ENCODE peak calls at places on chromosomes 7 and 10, in seven cellular contexts. U is PC-3, R is neural progenitor cell, L is HCT116, C is hepatocyte, P is GM23248, Q is MM.1S. A is an unnamed sample.

GRCh38 chr10:30431435-30431911 is 2.5 kb upstream of the MAP3K8 start:
- DNase-seq in U (no peak), R (no peak), L (no peak), C (no peak), P (peak; percentile 66), Q (no peak), A (peak; percentile 37)

GRCh38 chr7:80721880-80722595 is 83.6 kb downstream of the CD36 start:
- DNase-seq in U (peak; percentile 72), R (peak; percentile 29), L (peak; percentile 63), C (peak; percentile 50), P (peak; percentile 93), Q (no peak), A (peak; percentile 13)

GRCh38 chr7:130491841-130492518 is at the start of gene MEST:
- DNase-seq in U (no peak), R (peak; percentile 80), L (no peak), C (peak; percentile 57), P (peak; percentile 53), Q (no peak), A (peak; percentile 57)

GRCh38 chr10:29140991-29141390 is 147.9 kb upstream of the LYZL1 start:
- DNase-seq in U (peak; percentile 72), R (no peak), L (no peak), C (no peak), P (peak; percentile 93), Q (no peak), A (peak; percentile 15)

GRCh38 chr7:29915481-29916215 is 74.0 kb downstream of the SCRN1 start:
- DNase-seq in U (no peak), R (no peak), L (no peak), C (no peak), P (peak; percentile 33), Q (no peak), A (no peak)

GRCh38 chr10:122565766-122566206 is 5.2 kb downstream of the DMBT1 start:
- DNase-seq in U (peak; percentile 88), R (peak; percentile 83), L (peak; percentile 85), C (peak; percentile 89), P (peak; percentile 84), Q (peak; percentile 42), A (peak; percentile 89)

GRCh38 chr7:116528008-116528789 is 3.4 kb downstream of the CAV1 start:
- DNase-seq in U (peak; percentile 85), R (no peak), L (peak; percentile 54), C (peak; percentile 73), P (peak; percentile 98), Q (peak; percentile 27), A (no peak)

GRCh38 chr10:121596668-121597503 is 1.4 kb downstream of the FGFR2 start:
- DNase-seq in U (no peak), R (peak; percentile 91), L (no peak), C (peak; percentile 85), P (peak; percentile 40), Q (no peak), A (peak; percentile 95)

GRCh38 chr10:78755075-78755695 is 313.6 kb upstream of the ZMIZ1 start:
- DNase-seq in U (no peak), R (peak; percentile 38), L (no peak), C (no peak), P (no peak), Q (no peak), A (no peak)

GRCh38 chr10:78757542-78757941 is 311.2 kb upstream of the ZMIZ1 start:
- DNase-seq in U (peak; percentile 95), R (no peak), L (no peak), C (peak; percentile 65), P (peak; percentile 96), Q (no peak), A (no peak)

GRCh38 chr10:78755877-78756455 is 312.8 kb upstream of the ZMIZ1 start:
- DNase-seq in U (peak; percentile 58), R (no peak), L (no peak), C (no peak), P (peak; percentile 36), Q (no peak), A (no peak)

GRCh38 chr10:78758176-78758575 is 310.6 kb upstream of the ZMIZ1 start:
- DNase-seq in U (no peak), R (no peak), L (no peak), C (no peak), P (no peak), Q (no peak), A (no peak)

DNA sequence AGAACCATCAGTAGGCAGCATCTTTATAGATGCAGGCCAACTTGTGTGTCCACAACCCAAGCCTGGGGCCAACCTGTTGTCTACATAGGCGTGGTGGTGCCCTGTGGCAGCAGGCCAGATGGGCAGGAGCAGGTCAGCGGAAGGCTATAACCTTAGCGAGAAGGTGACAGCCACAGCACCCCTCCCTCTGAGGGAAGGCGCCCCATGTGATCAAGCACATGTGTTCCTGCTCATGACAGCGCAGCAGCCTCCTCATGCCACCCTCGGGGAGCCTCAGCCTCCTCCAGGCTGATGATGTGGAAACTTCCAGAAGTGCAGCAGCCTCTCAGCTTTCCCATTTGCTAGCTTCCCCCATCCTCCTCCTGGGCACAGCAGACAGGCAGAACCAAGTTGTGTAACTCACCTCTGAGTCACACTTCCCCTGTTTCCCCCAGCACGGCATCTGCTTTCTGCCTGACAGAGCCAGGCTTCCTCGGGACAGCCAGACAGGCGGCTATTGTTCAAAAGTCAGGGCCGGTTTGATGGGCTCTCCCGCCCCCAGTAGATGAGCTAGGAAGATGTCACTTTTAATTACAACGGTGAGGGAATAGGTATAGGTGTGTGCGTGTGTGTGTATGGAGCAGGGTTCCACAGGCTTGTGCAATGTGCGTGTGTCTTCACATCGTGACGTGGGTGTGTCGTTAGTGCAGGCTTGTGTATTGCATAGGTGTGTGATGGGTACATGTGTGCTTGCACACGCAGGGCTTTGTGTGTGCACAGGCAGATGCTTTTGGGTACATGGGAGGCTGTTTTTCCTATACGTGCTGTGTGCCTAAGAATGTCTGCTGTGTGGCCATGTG is 311.9 kb upstream of the ZMIZ1 start:
- DNase-seq in U (peak; percentile 100), R (peak; percentile 44), L (peak; percentile 64), C (peak; percentile 90), P (peak; percentile 99), Q (no peak), A (no peak)
- TF ChIP-seq EZH2phosphoT487 in U (no peak), R (no peak), L (no peak), C (no peak), P (no peak), Q (no peak), A (no peak)

GRCh38 chr10:60998932-60999331 is 54.9 kb upstream of the RHOBTB1 start:
- DNase-seq in U (no peak), R (no peak), L (no peak), C (no peak), P (no peak), Q (no peak), A (no peak)

GRCh38 chr10:61001731-61002122 is 57.7 kb upstream of the RHOBTB1 start:
- DNase-seq in U (no peak), R (no peak), L (no peak), C (no peak), P (no peak), Q (no peak), A (peak; percentile 12)

GRCh38 chr10:61000769-61001730 is 57.1 kb upstream of the RHOBTB1 start:
- DNase-seq in U (peak; percentile 59), R (peak; percentile 84), L (no peak), C (peak; percentile 65), P (peak; percentile 28), Q (peak; percentile 18), A (peak; percentile 78)
- TF ChIP-seq EZH2phosphoT487 in U (no peak), R (no peak), L (no peak), C (no peak), P (no peak), Q (no peak), A (no peak)

DNA sequence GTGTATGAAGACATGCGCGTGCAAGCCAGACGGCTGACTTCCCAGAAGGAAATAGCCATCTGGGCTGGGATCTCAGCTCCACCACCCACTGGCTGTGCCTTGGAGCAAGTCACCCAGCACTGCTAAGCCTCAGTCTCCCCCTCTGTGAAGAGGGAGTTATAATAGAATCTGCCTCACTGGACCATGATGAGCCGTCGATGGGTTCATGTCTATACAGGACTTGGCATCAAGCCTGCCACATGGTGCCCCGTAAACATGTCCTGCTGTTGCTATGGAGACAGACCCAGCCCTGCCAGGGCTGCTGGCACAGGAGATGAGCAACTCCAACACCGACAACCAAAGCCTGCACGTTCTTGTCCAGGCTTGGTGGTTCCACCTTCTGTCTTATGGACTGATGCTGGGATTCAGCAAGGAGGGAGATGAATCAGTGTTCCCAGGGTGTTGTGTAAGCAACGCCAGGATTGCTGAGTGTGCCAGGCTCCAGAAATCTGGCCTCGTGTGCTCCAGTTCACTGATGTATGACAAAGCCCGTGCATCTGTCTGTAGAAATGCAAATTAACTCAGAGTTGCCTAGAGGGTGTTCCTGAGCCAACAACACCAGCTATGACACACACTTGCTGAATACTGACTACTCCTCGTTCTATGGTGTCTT is 5.6 kb downstream of the GPR15LG start:
- DNase-seq in U (no peak), R (no peak), L (no peak), C (peak; percentile 46), P (peak; percentile 92), Q (no peak), A (no peak)
- TF ChIP-seq EZH2phosphoT487 in U (no peak), R (no peak), L (no peak), C (no peak), P (no peak), Q (no peak), A (no peak)

DNA sequence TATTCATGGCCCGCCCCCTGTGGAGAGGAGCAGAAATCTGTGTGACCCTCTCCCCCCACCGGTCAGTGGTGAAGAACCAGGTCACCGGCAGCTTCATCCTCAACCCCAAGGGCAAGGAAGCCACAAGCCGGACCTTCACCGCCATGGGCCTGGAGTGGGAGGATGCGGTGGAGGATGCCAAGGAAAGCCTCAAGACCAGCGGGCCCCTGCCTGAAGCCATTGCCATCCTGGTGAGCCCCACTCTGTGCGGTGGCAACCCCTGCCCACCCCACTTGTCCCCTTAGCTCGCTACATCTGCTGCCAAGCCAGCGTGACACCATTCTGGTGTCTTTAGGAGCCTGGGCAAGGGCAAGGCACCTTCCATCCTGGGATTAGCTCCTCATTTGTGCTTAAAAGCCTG is 35.4 kb downstream of the TBATA start:
- DNase-seq in U (no peak), R (no peak), L (no peak), C (no peak), P (no peak), Q (no peak), A (no peak)
- TF ChIP-seq EZH2phosphoT487 in U (no peak), R (no peak), L (no peak), C (no peak), P (no peak), Q (no peak), A (no peak)

GRCh38 chr7:84105582-84105981 is 89.0 kb downstream of the SEMA3A start:
- DNase-seq in U (no peak), R (no peak), L (no peak), C (no peak), P (peak; percentile 51), Q (no peak), A (no peak)

GRCh38 chr7:84104841-84105240 is 89.7 kb downstream of the SEMA3A start:
- DNase-seq in U (no peak), R (no peak), L (no peak), C (no peak), P (no peak), Q (no peak), A (no peak)

GRCh38 chr7:84106291-84106690 is 88.3 kb downstream of the SEMA3A start:
- DNase-seq in U (peak; percentile 38), R (no peak), L (no peak), C (no peak), P (no peak), Q (no peak), A (no peak)

GRCh38 chr7:84102213-84102612 is 92.4 kb downstream of the SEMA3A start:
- DNase-seq in U (no peak), R (no peak), L (no peak), C (no peak), P (peak; percentile 57), Q (no peak), A (no peak)

GRCh38 chr7:84100866-84101265 is 93.7 kb downstream of the SEMA3A start:
- DNase-seq in U (peak; percentile 43), R (no peak), L (peak; percentile 21), C (peak; percentile 10), P (peak; percentile 63), Q (no peak), A (peak; percentile 55)
- TF ChIP-seq EZH2phosphoT487 in U (no peak), R (no peak), L (no peak), C (no peak), P (no peak), Q (no peak), A (no peak)

GRCh38 chr10:124568339-124568738 is 106.7 kb downstream of the LHPP start:
- DNase-seq in U (no peak), R (no peak), L (no peak), C (no peak), P (no peak), Q (no peak), A (no peak)
- TF ChIP-seq EZH2phosphoT487 in U (no peak), R (no peak), L (no peak), C (no peak), P (no peak), Q (no peak), A (no peak)